ENCODE peak calls at places on chromosomes 5 and 9, in nine cellular contexts. W is IMR-90, J is GM12878, A is stomach, L is ovary, H is tibial nerve, S is H54, U is lower leg skin, Q is spleen. Y is an unnamed sample.

GRCh38 chr5:134127376-134127861 is 12.9 kb downstream of the TCF7 start:
- DNase-seq in W (peak), J (peak), A (peak), L (no peak), H (no peak), S (no peak), U (no peak), Q (peak), Y (no peak)

GRCh38 chr5:151686673-151687378 is at the start of gene SPARC:
- DNase-seq in W (peak), J (no peak), A (no peak), L (peak), H (peak), S (peak), U (peak), Q (no peak), Y (no peak)

GRCh38 chr5:97560176-97560993 is 377.3 kb upstream of the RIOK2 start:
- DNase-seq in W (no peak), J (no peak), A (no peak), L (no peak), H (no peak), S (no peak), U (no peak), Q (no peak), Y (no peak)

GRCh38 chr9:8627944-8628679 is 828.5 kb upstream of the DMAC1 start:
- DNase-seq in W (no peak), J (no peak), A (no peak), L (no peak), H (no peak), S (no peak), U (no peak), Q (no peak), Y (no peak)

GRCh38 chr5:142974449-142974848 is 204.3 kb downstream of the ARHGAP26 start:
- DNase-seq in W (no peak), J (no peak), A (no peak), L (no peak), H (no peak), S (no peak), U (no peak), Q (no peak), Y (no peak)

GRCh38 chr9:37229882-37230482 is 109.6 kb downstream of the ZCCHC7 start:
- DNase-seq in W (peak), J (no peak), A (no peak), L (no peak), H (no peak), S (no peak), U (no peak), Q (no peak), Y (no peak)

GRCh38 chr5:1011226-1011631 is 2.6 kb downstream of the NKD2 start:
- DNase-seq in W (no peak), J (no peak), A (peak), L (no peak), H (no peak), S (no peak), U (peak), Q (peak), Y (peak)

GRCh38 chr9:89625721-89626687 is 21.2 kb downstream of the GADD45G start:
- DNase-seq in W (no peak), J (no peak), A (no peak), L (no peak), H (no peak), S (no peak), U (no peak), Q (no peak), Y (no peak)

GRCh38 chr5:72101828-72102227 is 5.4 kb upstream of the MAP1B start:
- DNase-seq in W (peak), J (no peak), A (no peak), L (no peak), H (no peak), S (no peak), U (no peak), Q (no peak), Y (no peak)

GRCh38 chr9:108973876-108974275 is 39.4 kb downstream of the CTNNAL1 start:
- DNase-seq in W (no peak), J (no peak), A (no peak), L (no peak), H (no peak), S (no peak), U (no peak), Q (no peak), Y (no peak)

GRCh38 chr5:176547811-176548210 is 1.3 kb upstream of the CDHR2 start:
- DNase-seq in W (no peak), J (no peak), A (peak), L (no peak), H (no peak), S (no peak), U (no peak), Q (no peak), Y (no peak)

GRCh38 chr9:121650220-121651013 is 1.0 kb upstream of the DAB2IP start:
- DNase-seq in W (peak), J (no peak), A (peak), L (peak), H (no peak), S (peak), U (no peak), Q (peak), Y (peak)

GRCh38 chr9:92097997-92098482 is 17.2 kb downstream of the SPTLC1 start:
- DNase-seq in W (peak), J (peak), A (peak), L (peak), H (peak), S (no peak), U (peak), Q (peak), Y (peak)

GRCh38 chr5:31908396-31908795 is 265.7 kb downstream of the GOLPH3 start:
- DNase-seq in W (no peak), J (no peak), A (no peak), L (no peak), H (no peak), S (no peak), U (no peak), Q (no peak), Y (no peak)

GRCh38 chr5:31909073-31909472 is 265.0 kb downstream of the GOLPH3 start:
- DNase-seq in W (no peak), J (no peak), A (no peak), L (no peak), H (no peak), S (no peak), U (no peak), Q (no peak), Y (no peak)

GRCh38 chr5:31916327-31916726 is 257.8 kb downstream of the GOLPH3 start:
- DNase-seq in W (no peak), J (no peak), A (no peak), L (no peak), H (no peak), S (no peak), U (peak), Q (no peak), Y (no peak)

GRCh38 chr5:31913796-31914188 is 260.3 kb downstream of the GOLPH3 start:
- DNase-seq in W (no peak), J (no peak), A (no peak), L (no peak), H (no peak), S (no peak), U (no peak), Q (no peak), Y (no peak)

GRCh38 chr5:31911291-31912265 is 262.5 kb downstream of the GOLPH3 start:
- DNase-seq in W (no peak), J (no peak), A (no peak), L (no peak), H (no peak), S (no peak), U (no peak), Q (no peak), Y (no peak)
- TF ChIP-seq POLR2A in W (no peak), J (no peak), A (no peak), L (no peak), H (no peak), S (no peak), U (no peak), Q (no peak), Y (no peak)

DNA sequence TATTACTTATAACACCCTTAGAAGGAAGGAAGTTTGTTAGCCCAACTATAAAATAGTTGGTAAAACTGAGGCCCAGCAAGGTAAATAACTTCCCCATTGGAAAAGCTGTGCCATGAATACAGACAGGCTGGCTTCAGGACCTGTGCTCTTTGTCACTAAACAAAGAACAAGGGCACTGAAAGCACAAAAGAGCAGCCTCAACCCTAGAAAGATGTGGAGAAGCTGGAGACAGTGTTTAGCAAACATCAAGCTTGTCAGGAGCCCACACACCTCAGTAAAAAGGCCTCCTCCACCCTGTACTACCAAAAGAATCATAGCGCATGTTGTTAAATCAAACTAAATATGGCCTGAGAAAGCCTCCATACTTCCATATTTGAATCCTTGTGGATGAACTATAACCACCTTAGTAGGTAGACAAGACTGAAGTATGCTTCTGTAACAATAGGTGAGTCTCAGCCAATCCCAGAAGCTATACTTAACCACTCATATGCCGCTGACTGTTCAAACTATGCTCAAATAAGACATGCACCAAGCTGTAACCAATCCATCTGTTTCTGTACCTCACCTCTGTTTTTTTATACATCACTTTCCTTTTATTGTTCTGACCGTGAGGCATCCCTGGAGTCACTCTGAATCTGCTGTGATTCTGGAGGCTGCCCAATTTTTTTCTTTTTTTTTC is 18.4 kb upstream of the SCGB3A2 start:
- DNase-seq in W (no peak), J (no peak), A (no peak), L (no peak), H (no peak), S (no peak), U (no peak), Q (no peak), Y (no peak)
- TF ChIP-seq POLR2A in W (no peak), J (no peak), A (no peak), L (no peak), H (no peak), S (no peak), U (no peak), Q (no peak), Y (no peak)

GRCh38 chr5:9118852-9119251 is 427.0 kb downstream of the SEMA5A start:
- DNase-seq in W (no peak), J (no peak), A (no peak), L (no peak), H (no peak), S (no peak), U (no peak), Q (no peak), Y (no peak)
- TF ChIP-seq POLR2A in W (no peak), J (no peak), A (no peak), L (no peak), H (no peak), S (no peak), U (no peak), Q (no peak), Y (no peak)

DNA sequence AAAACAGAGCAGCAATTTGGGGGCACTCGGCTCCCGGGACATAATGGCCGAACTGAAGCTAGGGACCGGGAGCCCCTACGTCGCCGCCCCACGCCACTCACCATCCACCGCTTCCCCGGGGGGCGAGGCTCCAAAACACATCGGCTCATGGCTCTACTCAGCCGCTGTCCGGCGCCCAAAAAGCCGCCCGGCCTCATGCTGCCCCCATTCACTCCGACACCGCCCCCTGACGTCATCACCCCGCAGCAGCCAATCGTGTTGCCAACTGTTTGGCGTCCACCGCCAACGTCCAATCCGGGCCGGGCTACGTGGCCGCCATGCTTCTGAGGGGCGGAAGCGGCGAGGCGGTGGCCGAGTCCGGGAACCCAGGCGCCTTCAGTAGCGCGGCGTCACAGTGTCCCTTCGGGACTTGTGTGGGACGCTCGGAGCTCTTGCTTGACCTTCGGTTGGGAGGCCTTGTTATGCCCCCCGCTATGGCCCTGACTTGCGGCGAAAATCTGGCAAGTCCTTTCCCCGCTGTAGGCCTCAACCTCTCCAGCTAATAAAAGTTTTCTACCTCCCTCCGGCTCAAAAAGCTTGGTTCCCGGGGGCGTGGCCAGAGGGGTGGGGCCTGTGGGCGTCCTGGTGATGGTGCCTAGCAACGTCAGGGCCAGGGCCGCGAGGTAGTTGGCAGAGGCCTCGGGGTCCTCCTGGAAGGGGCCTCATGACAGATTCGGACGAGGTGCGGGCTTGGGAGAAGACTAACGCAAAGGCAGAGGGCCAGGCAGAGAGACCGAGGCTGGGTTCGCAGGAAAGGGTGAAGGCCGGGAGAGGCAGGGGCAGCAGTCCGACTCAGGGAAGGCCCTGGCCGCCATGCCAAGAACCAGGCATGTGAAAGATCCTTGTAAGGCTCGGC is at the start of the genes PTRH1 and TTC16:
- DNase-seq in W (peak), J (peak), A (peak), L (peak), H (peak), S (peak), U (peak), Q (peak), Y (peak)
- TF ChIP-seq POLR2A in W (peak), J (peak), A (no peak), L (peak), H (peak), S (peak), U (no peak), Q (no peak), Y (peak)

Y was measured in erythroblast.